ENCODE peak calls at places on chromosomes 2 and 18, in seven cellular contexts. E is GM23338; I is BJ; Y is tibial nerve; O is BE2C; N is tibial artery; C is CD8-positive, alpha-beta T cell. R is an unnamed sample.

GRCh38 chr2:188235364-188235763 is 56.3 kb upstream of the GULP1 start:
- DNase-seq in E (no peak), I (no peak), Y (no peak), O (no peak), N (no peak), C (no peak), R (no peak)

GRCh38 chr2:37928377-37928776 is 3.3 kb downstream of the RMDN2 start:
- DNase-seq in E (no peak), I (no peak), Y (no peak), O (no peak), N (no peak), C (no peak), R (no peak)

GRCh38 chr2:105261061-105261460 is 19.5 kb downstream of the GPR45 start:
- DNase-seq in E (no peak), I (peak; percentile 93), Y (no peak), O (no peak), N (no peak), C (no peak), R (no peak)

GRCh38 chr2:101999122-101999789 is 7.5 kb downstream of the IL1R2 start:
- DNase-seq in E (no peak), I (no peak), Y (no peak), O (no peak), N (no peak), C (no peak), R (no peak)

GRCh38 chr2:22497789-22498188 is 887.2 kb upstream of the KLHL29 start:
- DNase-seq in E (no peak), I (no peak), Y (no peak), O (no peak), N (no peak), C (no peak), R (no peak)

GRCh38 chr18:25223211-25223610 is 128.8 kb downstream of the ZNF521 start:
- DNase-seq in E (peak; percentile 66), I (no peak), Y (no peak), O (no peak), N (no peak), C (no peak), R (no peak)

GRCh38 chr18:45549296-45549695 is 66.0 kb upstream of the SLC14A2 start:
- DNase-seq in E (no peak), I (no peak), Y (no peak), O (no peak), N (no peak), C (no peak), R (no peak)

GRCh38 chr18:3460823-3461398 is 10.9 kb downstream of the TGIF1 start:
- DNase-seq in E (no peak), I (no peak), Y (no peak), O (no peak), N (no peak), C (no peak), R (no peak)

GRCh38 chr18:10122116-10122515 is 208.3 kb downstream of the VAPA start:
- DNase-seq in E (no peak), I (peak; percentile 97), Y (no peak), O (no peak), N (no peak), C (no peak), R (no peak)

GRCh38 chr18:61589724-61590065 is 256.5 kb downstream of the CDH20 start:
- DNase-seq in E (no peak), I (no peak), Y (no peak), O (no peak), N (no peak), C (no peak), R (no peak)

GRCh38 chr18:49728542-49728941 is 84.8 kb downstream of the ACAA2 start:
- DNase-seq in E (peak; percentile 82), I (no peak), Y (no peak), O (peak; percentile 30), N (no peak), C (no peak), R (no peak)

GRCh38 chr2:44972771-44973535 is 31.5 kb downstream of the SIX3 start:
- DNase-seq in E (no peak), I (no peak), Y (no peak), O (peak; percentile 61), N (no peak), C (no peak), R (no peak)

GRCh38 chr2:120783969-120784372 is 48.3 kb downstream of the GLI2 start:
- DNase-seq in E (no peak), I (no peak), Y (no peak), O (peak; percentile 54), N (no peak), C (no peak), R (no peak)

GRCh38 chr18:79384834-79385233 is 10.9 kb upstream of the NFATC1 start:
- DNase-seq in E (no peak), I (no peak), Y (no peak), O (no peak), N (no peak), C (no peak), R (no peak)

GRCh38 chr18:55999641-56000040 is 411.6 kb upstream of the TCF4 start:
- DNase-seq in E (peak; percentile 24), I (no peak), Y (no peak), O (no peak), N (no peak), C (no peak), R (no peak)

GRCh38 chr18:53093650-53094049 is 753.7 kb downstream of the DCC start:
- DNase-seq in E (no peak), I (no peak), Y (no peak), O (no peak), N (no peak), C (no peak), R (no peak)

GRCh38 chr2:176584333-176584732 is 315.1 kb downstream of the MTX2 start:
- DNase-seq in E (no peak), I (peak; percentile 11), Y (no peak), O (no peak), N (no peak), C (no peak), R (no peak)

DNA sequence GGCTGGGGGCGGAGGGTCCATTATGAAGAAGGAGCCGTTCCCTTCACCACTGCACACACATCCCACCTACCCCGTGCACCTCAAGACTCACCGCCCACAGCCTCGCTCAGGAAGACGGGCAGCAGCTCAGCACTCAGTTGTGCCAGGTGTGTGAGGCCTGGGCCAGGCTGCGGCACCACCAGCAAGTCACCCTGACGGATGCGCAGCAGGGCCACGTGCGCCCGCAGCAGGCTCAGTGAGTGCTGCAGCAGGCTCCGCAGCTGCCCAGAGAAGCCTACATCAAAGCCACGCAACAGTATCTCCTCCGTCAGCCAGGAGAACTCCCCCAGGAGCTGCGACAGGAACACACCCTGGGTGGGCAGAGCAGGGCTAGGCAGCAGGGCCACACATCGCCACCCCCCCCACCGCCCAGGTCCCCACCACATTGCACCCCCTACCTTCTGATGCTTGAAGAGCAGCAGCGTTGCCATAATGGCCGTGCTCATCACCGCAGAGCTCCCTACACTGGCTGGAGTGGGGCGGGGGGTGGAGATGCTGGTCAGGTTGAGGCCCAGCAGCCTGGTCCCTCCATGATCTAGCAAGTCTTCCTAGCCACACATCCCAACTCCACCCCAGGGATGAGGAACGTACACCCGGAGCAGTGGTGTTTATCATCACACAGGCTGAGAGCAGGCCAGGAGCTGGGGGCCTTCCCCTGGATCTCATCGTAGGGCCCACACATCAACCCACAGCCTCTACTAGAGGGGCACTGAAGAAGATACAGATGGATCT is 10.2 kb downstream of the GPAT2 start:
- DNase-seq in E (peak; percentile 17), I (no peak), Y (no peak), O (no peak), N (no peak), C (no peak), R (no peak)
- TF ChIP-seq CTCF in E (no peak), I (no peak), Y (no peak), O (no peak), N (no peak), C (no peak), R (no peak)

GRCh38 chr2:42106257-42106816 is 58.5 kb downstream of the PKDCC start:
- DNase-seq in E (no peak), I (no peak), Y (no peak), O (no peak), N (no peak), C (no peak), R (no peak)
- H3K4me3 ChIP-seq in E (no peak overlapping the region), I (no peak overlapping the region), Y (no peak overlapping the region), O (no peak overlapping the region), N (no peak overlapping the region), C (peak overlapping the region; percentile 28), R (no peak overlapping the region)

GRCh38 chr2:231429916-231430315 is 34.4 kb downstream of the NCL start:
- DNase-seq in E (no peak), I (no peak), Y (no peak), O (no peak), N (no peak), C (no peak), R (no peak)

GRCh38 chr2:231436957-231437356 is 27.3 kb downstream of the NCL start:
- DNase-seq in E (no peak), I (no peak), Y (no peak), O (no peak), N (no peak), C (no peak), R (no peak)

GRCh38 chr2:231429152-231429551 is 33.6 kb downstream of the B3GNT7 start:
- DNase-seq in E (peak; percentile 45), I (no peak), Y (no peak), O (no peak), N (no peak), C (no peak), R (no peak)

GRCh38 chr2:231431606-231432005 is 32.7 kb downstream of the NCL start:
- DNase-seq in E (no peak), I (no peak), Y (no peak), O (no peak), N (no peak), C (no peak), R (no peak)

DNA sequence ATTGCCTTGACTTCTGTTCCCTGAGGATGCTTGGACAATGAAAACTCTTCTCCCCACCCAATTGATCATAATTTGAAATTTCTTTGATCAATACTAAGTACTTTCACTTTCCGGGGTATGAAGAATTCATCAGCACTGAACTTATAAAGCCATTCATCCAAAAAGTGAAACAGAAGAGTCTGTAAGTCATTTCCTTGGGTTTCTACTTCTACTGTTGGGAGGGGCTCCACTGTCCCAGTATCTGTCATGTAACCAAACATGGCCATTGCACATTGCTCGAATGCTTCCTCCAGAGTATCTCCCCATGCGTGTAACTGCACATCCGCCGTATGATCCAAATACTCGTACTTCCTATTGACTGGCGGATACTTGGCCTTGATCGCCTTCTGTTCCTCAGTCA is 30.3 kb downstream of the NCL start:
- DNase-seq in E (no peak), I (no peak), Y (no peak), O (no peak), N (no peak), C (no peak), R (no peak)
- H3K27me3 ChIP-seq in E (no peaks in the 10 kb centered on the region), I (no peaks in the 10 kb centered on the region), Y (no peaks in the 10 kb centered on the region), O (no peaks in the 10 kb centered on the region), N (no peaks in the 10 kb centered on the region), C (no peaks in the 10 kb centered on the region), R (no peaks in the 10 kb centered on the region)

GRCh38 chr2:173952267-173953046 is 12.7 kb downstream of the SP3 start:
- DNase-seq in E (no peak), I (no peak), Y (no peak), O (no peak), N (no peak), C (no peak), R (no peak)
- TF ChIP-seq CTCF in E (peak; percentile 40), I (no peak), Y (no peak), O (no peak), N (no peak), C (no peak), R (no peak)

DNA sequence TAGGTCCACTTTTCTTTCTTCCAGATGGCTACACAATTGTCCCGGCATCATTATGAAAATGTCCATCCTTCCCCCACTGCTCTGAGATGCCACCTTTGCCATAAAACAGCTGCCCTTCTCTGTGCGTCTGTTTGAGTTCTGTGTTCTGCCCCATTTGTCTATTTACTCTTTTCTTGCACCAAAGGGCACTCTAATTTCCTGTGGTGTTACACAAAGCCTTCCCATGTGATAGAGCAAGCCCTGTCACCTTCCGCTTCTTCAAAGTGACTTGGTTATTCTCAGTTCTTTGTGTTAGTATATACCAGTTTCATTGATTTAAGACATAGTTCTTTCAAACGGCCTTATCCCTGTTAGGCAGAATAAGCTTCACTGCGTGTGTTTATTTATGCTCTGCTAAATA is 84.1 kb downstream of the FBXO15 start:
- DNase-seq in E (no peak), I (no peak), Y (no peak), O (no peak), N (no peak), C (no peak), R (no peak)
- H3K4me3 ChIP-seq in E (no peak overlapping the region), I (no peak overlapping the region), Y (no peak overlapping the region), O (no peak overlapping the region), N (no peak overlapping the region), C (no peak overlapping the region), R (no peak overlapping the region)